ENCODE peak calls at places on chromosomes 11 and 22, in four cellular contexts. D is neural crest cell, A is NAMALWA, Z is Caki2. M is an unnamed sample.

GRCh38 chr11:47641585-47642098 is 717 bp downstream of the MTCH2 start:
- DNase-seq in A (peak), D (no peak), Z (no peak), M (no peak)

GRCh38 chr11:10302294-10302743 is 2.6 kb upstream of the ADM start:
- DNase-seq in Z (peak), A (no peak), D (no peak), M (no peak)

GRCh38 chr22:28142361-28142801 is 223.3 kb upstream of the PITPNB start:
- DNase-seq in A (no peak), Z (peak), D (no peak), M (no peak)

GRCh38 chr11:36266767-36267166 is 22.5 kb downstream of the COMMD9 start:
- DNase-seq in Z (no peak), A (no peak), D (no peak), M (no peak)

GRCh38 chr22:39496131-39496838 is 5.8 kb upstream of the MIEF1 start:
- DNase-seq in A (peak), D (peak), Z (peak), M (no peak)

GRCh38 chr11:126514061-126514713 is 158.7 kb downstream of the ST3GAL4 start:
- DNase-seq in A (no peak), D (no peak), Z (no peak), M (no peak)

GRCh38 chr22:22030493-22031182 is 48.1 kb upstream of the TOP3B start:
- DNase-seq in D (no peak), A (peak), Z (peak), M (no peak)

GRCh38 chr22:44130076-44130711 is 50.5 kb upstream of the PARVG start:
- DNase-seq in A (no peak), D (no peak), Z (no peak), M (no peak)